ENCODE peak calls at places on chromosomes 6 and 20, in four cellular contexts. L is GM23338, U is astrocyte, F is left lung. J is an unnamed sample.

GRCh38 chr20:61531553-61532345 is 279.7 kb downstream of the CDH4 start:
- DNase-seq in F (no peak), L (no peak), U (peak), J (no peak)

GRCh38 chr6:20129290-20130088 is 82.8 kb downstream of the MBOAT1 start:
- DNase-seq in F (no peak), U (no peak), L (no peak), J (no peak)

GRCh38 chr6:157879873-157880254 is 56.8 kb downstream of the SNX9 start:
- DNase-seq in F (peak), U (no peak), L (no peak), J (no peak)

GRCh38 chr20:48897298-48898044 is 24.0 kb upstream of the ARFGEF2 start:
- DNase-seq in U (peak), L (no peak), F (no peak), J (no peak)

GRCh38 chr6:157019115-157019628 is 242.0 kb downstream of the ARID1B start:
- DNase-seq in L (peak), U (no peak), F (no peak), J (no peak)

GRCh38 chr6:68043122-68043398 is 592.0 kb upstream of the ADGRB3 start:
- DNase-seq in U (no peak), L (no peak), F (no peak), J (no peak)

GRCh38 chr20:3687655-3688054 is 5.8 kb upstream of the ADAM33 start:
- DNase-seq in F (no peak), U (peak), L (peak), J (no peak)

GRCh38 chr6:31814677-31815024 is 432 bp downstream of the HSPA1L start:
- DNase-seq in U (peak), F (peak), L (peak), J (peak)

GRCh38 chr6:169921227-169921626 is 169.8 kb downstream of the ERMARD start:
- DNase-seq in F (no peak), U (no peak), L (no peak), J (no peak)

GRCh38 chr6:110549277-110549676 is 72.9 kb upstream of the SLC22A16 start:
- DNase-seq in L (no peak), F (no peak), U (no peak), J (no peak)

GRCh38 chr6:157494132-157494705 is 113.2 kb downstream of the ZDHHC14 start:
- DNase-seq in U (no peak), L (no peak), F (no peak), J (no peak)

GRCh38 chr6:16471222-16471784 is 232.9 kb downstream of the GMPR start:
- DNase-seq in U (peak), L (no peak), F (no peak), J (no peak)

GRCh38 chr20:16589623-16590022 is 16.4 kb upstream of the KIF16B start:
- DNase-seq in L (no peak), U (no peak), F (no peak), J (no peak)
- TF ChIP-seq CTCF in L (peak), U (no peak), F (no peak), J (no peak)

DNA sequence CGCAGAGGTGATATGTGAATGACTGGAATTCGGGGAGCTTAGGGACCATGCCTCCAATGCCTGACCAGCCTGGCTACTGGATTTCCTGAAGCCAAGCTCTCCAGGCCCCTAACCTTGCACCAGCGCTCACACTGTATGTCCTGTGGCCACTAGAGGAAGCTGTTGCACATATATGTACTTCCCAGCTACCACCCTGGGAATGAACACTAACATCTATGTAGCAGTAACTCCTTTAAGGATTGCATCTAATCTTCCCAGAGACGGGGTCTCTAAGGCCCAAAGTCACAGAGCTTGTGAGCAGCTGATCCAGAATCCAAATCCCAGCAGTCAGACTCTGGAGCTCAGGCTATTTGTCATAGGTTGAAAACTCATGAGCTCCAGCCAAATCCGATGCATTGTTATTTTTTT is 20.4 kb upstream of the BPIFB1 start:
- DNase-seq in L (peak), U (peak), F (no peak), J (no peak)
- TF ChIP-seq CTCF in L (peak), U (peak), F (no peak), J (no peak)

GRCh38 chr6:96909826-96910225 is 12.1 kb upstream of the NDUFAF4 start:
- DNase-seq in L (no peak), U (no peak), F (no peak), J (no peak)

GRCh38 chr6:96911171-96911570 is 13.4 kb upstream of the KLHL32 start:
- DNase-seq in L (no peak), F (no peak), U (no peak), J (no peak)

GRCh38 chr6:96907498-96907897 is 9.8 kb upstream of the NDUFAF4 start:
- DNase-seq in L (no peak), F (no peak), U (peak), J (no peak)
- TF ChIP-seq CTCF in L (no peak), F (no peak), U (no peak), J (no peak)

GRCh38 chr20:41746635-41747034 is 128.5 kb upstream of the CHD6 start:
- DNase-seq in F (no peak), L (no peak), U (no peak), J (no peak)
- TF ChIP-seq CTCF in F (no peak), L (peak), U (no peak), J (no peak)

GRCh38 chr20:60268502-60268901 is 310.3 kb downstream of the CDH26 start:
- DNase-seq in F (no peak), L (no peak), U (no peak), J (no peak)

GRCh38 chr20:60272790-60273189 is 314.6 kb downstream of the CDH26 start:
- DNase-seq in U (no peak), L (no peak), F (no peak), J (no peak)

GRCh38 chr20:60269571-60270162 is 311.4 kb downstream of the CDH26 start:
- DNase-seq in U (no peak), L (no peak), F (no peak), J (no peak)

GRCh38 chr20:60270341-60270740 is 312.1 kb downstream of the CDH26 start:
- DNase-seq in F (no peak), U (no peak), L (no peak), J (no peak)

DNA sequence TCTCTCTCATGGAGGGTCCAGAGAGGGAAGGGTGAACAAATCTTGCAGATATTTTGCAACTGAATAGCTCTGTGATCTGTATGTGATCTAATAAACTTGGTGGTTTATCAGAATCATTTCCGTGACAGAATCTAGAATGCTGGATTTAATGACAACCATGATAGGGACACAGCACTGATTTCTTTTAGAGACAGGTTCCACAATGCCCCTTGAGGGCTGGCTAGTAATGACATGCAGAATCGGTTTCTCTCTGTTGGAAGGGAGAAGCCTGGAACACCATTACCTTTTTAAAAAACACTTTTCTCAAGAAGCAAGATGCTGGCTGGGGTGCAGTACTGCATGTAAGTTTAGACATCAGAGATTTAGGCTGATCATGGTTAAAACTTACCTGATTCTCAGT is 313.4 kb downstream of the CDH26 start:
- DNase-seq in F (no peak), L (peak), U (no peak), J (no peak)
- TF ChIP-seq CTCF in F (no peak), L (no peak), U (peak), J (no peak)

GRCh38 chr6:42135161-42135560 is 7.3 kb downstream of the C6orf132 start:
- DNase-seq in L (peak), F (no peak), U (no peak), J (no peak)

GRCh38 chr6:42137192-42137753 is 5.1 kb downstream of the C6orf132 start:
- DNase-seq in L (peak), F (no peak), U (no peak), J (no peak)

GRCh38 chr6:42138190-42138589 is 4.2 kb downstream of the C6orf132 start:
- DNase-seq in L (no peak), F (no peak), U (no peak), J (no peak)

GRCh38 chr6:42135722-42136121 is 6.7 kb downstream of the C6orf132 start:
- DNase-seq in F (no peak), L (peak), U (no peak), J (no peak)

GRCh38 chr6:42136508-42137191 is 5.8 kb downstream of the C6orf132 start:
- DNase-seq in U (peak), L (peak), F (no peak), J (no peak)
- TF ChIP-seq CTCF in U (peak), L (peak), F (no peak), J (no peak)